ENCODE peak calls at places on chromosome 3, in ten cellular contexts. T, I, B, M, U, X, W, J, C and P are unnamed samples.

GRCh38 chr3:193830791-193831191 is 237.8 kb downstream of the OPA1 start:
- DNase-seq in X (no peak), J (no peak), B (no peak), W (no peak), C (no peak), I (no peak), M (no peak), U (no peak), T (no peak), P (no peak)

GRCh38 chr3:133401374-133402135 is 1.7 kb downstream of the BFSP2 start:
- DNase-seq in B (no peak), W (no peak), I (no peak), M (no peak), C (no peak), U (no peak), J (no peak), X (no peak), T (no peak), P (no peak)

GRCh38 chr3:66428733-66429132 is 72.1 kb downstream of the LRIG1 start:
- DNase-seq in U (no peak), C (peak), M (no peak), T (no peak), W (peak), B (no peak), J (peak), I (peak), X (peak), P (no peak)

GRCh38 chr3:45125550-45126026 is 20.6 kb downstream of the CDCP1 start:
- DNase-seq in X (no peak), T (peak), B (peak), I (no peak), M (no peak), J (no peak), C (no peak), W (no peak), U (no peak), P (no peak)

GRCh38 chr3:16480861-16481569 is 32.5 kb downstream of the RFTN1 start:
- DNase-seq in T (peak), C (peak), B (no peak), I (no peak), U (no peak), J (no peak), X (peak), W (no peak), M (peak), P (no peak)

GRCh38 chr3:183507551-183507950 is 48.0 kb downstream of the KLHL6 start:
- DNase-seq in U (no peak), I (no peak), J (no peak), C (no peak), M (no peak), B (no peak), T (no peak), W (no peak), X (no peak), P (no peak)

GRCh38 chr3:127304121-127304744 is 16.4 kb upstream of the PRR20G start:
- DNase-seq in I (no peak), J (peak), M (no peak), C (no peak), U (no peak), T (peak), X (no peak), W (no peak), B (peak), P (peak)

GRCh38 chr3:145251311-145251710 is 909.7 kb downstream of the PLOD2 start:
- DNase-seq in J (no peak), U (no peak), I (no peak), T (no peak), M (no peak), B (no peak), W (no peak), X (no peak), C (no peak), P (no peak)

GRCh38 chr3:150784747-150785125 is 21.8 kb upstream of the SIAH2 start:
- DNase-seq in I (no peak), W (no peak), U (no peak), X (no peak), C (no peak), T (no peak), B (no peak), J (no peak), M (no peak), P (no peak)

GRCh38 chr3:114128826-114129225 is 50.0 kb downstream of the DRD3 start:
- DNase-seq in T (no peak), C (no peak), M (no peak), I (no peak), J (no peak), U (no peak), W (no peak), X (no peak), B (no peak), P (no peak)

GRCh38 chr3:160006282-160007163 is 17.9 kb downstream of the IL12A start:
- DNase-seq in X (peak), U (no peak), J (peak), W (peak), I (peak), T (peak), C (peak), B (no peak), M (no peak), P (peak)

GRCh38 chr3:55541456-55541855 is 54.4 kb upstream of the WNT5A start:
- DNase-seq in J (no peak), M (no peak), I (no peak), W (no peak), T (no peak), B (no peak), X (no peak), C (no peak), U (no peak), P (no peak)

GRCh38 chr3:125107861-125108567 is 52.2 kb upstream of the HEG1 start:
- DNase-seq in M (no peak), C (peak), X (peak), T (no peak), I (peak), W (peak), U (no peak), B (no peak), J (no peak), P (no peak)

GRCh38 chr3:183293966-183294365 is 40.9 kb downstream of the B3GNT5 start:
- DNase-seq in M (no peak), J (no peak), B (no peak), I (no peak), X (peak), W (no peak), C (no peak), T (no peak), U (no peak), P (no peak)

GRCh38 chr3:37545479-37545878 is 316.2 kb upstream of the CTDSPL start:
- DNase-seq in I (no peak), U (no peak), X (no peak), B (no peak), T (no peak), J (no peak), W (no peak), C (no peak), M (no peak), P (no peak)

GRCh38 chr3:14716593-14716992 is 41.7 kb downstream of the C3orf20 start:
- DNase-seq in X (peak), I (no peak), U (no peak), B (no peak), M (no peak), W (peak), J (no peak), C (no peak), T (no peak), P (no peak)